ENCODE peak calls at places on chromosome 2, in nine cellular contexts. One of them, this sample, is unnamed.

GRCh38 chr2:1739961-1740713 is 4.2 kb downstream of the PXDN start:
- DNase-seq in AG04450: no peak
- DNase-seq in psoas muscle: no peak
- DNase-seq in SK-N-SH: no peak
- DNase-seq in neuronal stem cell: no peak
- DNase-seq in transverse colon: no peak
- DNase-seq in substantia nigra: no peak
- DNase-seq in lung: no peak
- DNase-seq in sigmoid colon: peak; percentile 69
- DNase-seq in this sample: no peak

GRCh38 chr2:60438136-60438535 is 115.3 kb downstream of the BCL11A start:
- DNase-seq in AG04450: no peak
- DNase-seq in psoas muscle: no peak
- DNase-seq in SK-N-SH: no peak
- DNase-seq in neuronal stem cell: no peak
- DNase-seq in transverse colon: no peak
- DNase-seq in substantia nigra: no peak
- DNase-seq in lung: no peak
- DNase-seq in sigmoid colon: no peak
- DNase-seq in this sample: no peak

GRCh38 chr2:96159084-96159830 is 14.0 kb upstream of the DUSP2 start:
- DNase-seq in AG04450: no peak
- DNase-seq in psoas muscle: no peak
- DNase-seq in SK-N-SH: no peak
- DNase-seq in neuronal stem cell: no peak
- DNase-seq in transverse colon: no peak
- DNase-seq in substantia nigra: no peak
- DNase-seq in lung: no peak
- DNase-seq in sigmoid colon: peak; percentile 45
- DNase-seq in this sample: no peak

GRCh38 chr2:147525724-147526489 is 318.9 kb upstream of the ACVR2A start:
- DNase-seq in AG04450: no peak
- DNase-seq in psoas muscle: no peak
- DNase-seq in SK-N-SH: no peak
- DNase-seq in neuronal stem cell: no peak
- DNase-seq in transverse colon: no peak
- DNase-seq in substantia nigra: no peak
- DNase-seq in lung: no peak
- DNase-seq in sigmoid colon: no peak
- DNase-seq in this sample: no peak

GRCh38 chr2:228731517-228731916 is 539.6 kb downstream of the PID1 start:
- DNase-seq in AG04450: peak; percentile 8
- DNase-seq in psoas muscle: no peak
- DNase-seq in SK-N-SH: no peak
- DNase-seq in neuronal stem cell: no peak
- DNase-seq in transverse colon: no peak
- DNase-seq in substantia nigra: no peak
- DNase-seq in lung: no peak
- DNase-seq in sigmoid colon: peak; percentile 72
- DNase-seq in this sample: no peak

GRCh38 chr2:56871641-56872040 is 687.9 kb downstream of the CCDC85A start:
- DNase-seq in AG04450: no peak
- DNase-seq in psoas muscle: no peak
- DNase-seq in SK-N-SH: no peak
- DNase-seq in neuronal stem cell: no peak
- DNase-seq in transverse colon: no peak
- DNase-seq in substantia nigra: no peak
- DNase-seq in lung: no peak
- DNase-seq in sigmoid colon: no peak
- DNase-seq in this sample: no peak

GRCh38 chr2:96955694-96956610 is 30.4 kb downstream of the FAM178B start:
- DNase-seq in AG04450: no peak
- DNase-seq in psoas muscle: peak; percentile 23
- DNase-seq in SK-N-SH: no peak
- DNase-seq in neuronal stem cell: no peak
- DNase-seq in transverse colon: peak; percentile 41
- DNase-seq in substantia nigra: no peak
- DNase-seq in lung: no peak
- DNase-seq in sigmoid colon: peak; percentile 77
- DNase-seq in this sample: no peak

GRCh38 chr2:218828477-218828778 is 3.2 kb downstream of the PRKAG3 start:
- DNase-seq in AG04450: no peak
- DNase-seq in psoas muscle: no peak
- DNase-seq in SK-N-SH: no peak
- DNase-seq in neuronal stem cell: no peak
- DNase-seq in transverse colon: no peak
- DNase-seq in substantia nigra: no peak
- DNase-seq in lung: no peak
- DNase-seq in sigmoid colon: no peak
- DNase-seq in this sample: no peak

GRCh38 chr2:235988271-235989015 is 179.7 kb downstream of the GBX2 start:
- DNase-seq in AG04450: no peak
- DNase-seq in psoas muscle: no peak
- DNase-seq in SK-N-SH: no peak
- DNase-seq in neuronal stem cell: no peak
- DNase-seq in transverse colon: no peak
- DNase-seq in substantia nigra: no peak
- DNase-seq in lung: no peak
- DNase-seq in sigmoid colon: no peak
- DNase-seq in this sample: no peak

GRCh38 chr2:132276571-132276981 is 114.8 kb upstream of the ANKRD30BL start:
- DNase-seq in AG04450: no peak
- DNase-seq in psoas muscle: no peak
- DNase-seq in SK-N-SH: no peak
- DNase-seq in neuronal stem cell: no peak
- DNase-seq in transverse colon: no peak
- DNase-seq in substantia nigra: no peak
- DNase-seq in lung: no peak
- DNase-seq in sigmoid colon: no peak
- DNase-seq in this sample: no peak

GRCh38 chr2:44301111-44301510 is 25.8 kb downstream of the SLC3A1 start:
- DNase-seq in AG04450: no peak
- DNase-seq in psoas muscle: no peak
- DNase-seq in SK-N-SH: no peak
- DNase-seq in neuronal stem cell: no peak
- DNase-seq in transverse colon: no peak
- DNase-seq in substantia nigra: no peak
- DNase-seq in lung: no peak
- DNase-seq in sigmoid colon: no peak
- DNase-seq in this sample: no peak

GRCh38 chr2:186554850-186555785 is 34.7 kb upstream of the ITGAV start:
- DNase-seq in AG04450: no peak
- DNase-seq in psoas muscle: no peak
- DNase-seq in SK-N-SH: no peak
- DNase-seq in neuronal stem cell: no peak
- DNase-seq in transverse colon: no peak
- DNase-seq in substantia nigra: no peak
- DNase-seq in lung: no peak
- DNase-seq in sigmoid colon: no peak
- DNase-seq in this sample: no peak

GRCh38 chr2:195706161-195706900 is 49.3 kb downstream of the SLC39A10 start:
- DNase-seq in AG04450: no peak
- DNase-seq in psoas muscle: no peak
- DNase-seq in SK-N-SH: no peak
- DNase-seq in neuronal stem cell: peak; percentile 24
- DNase-seq in transverse colon: no peak
- DNase-seq in substantia nigra: no peak
- DNase-seq in lung: no peak
- DNase-seq in sigmoid colon: no peak
- DNase-seq in this sample: no peak

GRCh38 chr2:98734823-98735260 is 3.9 kb upstream of the MGAT4A start:
- DNase-seq in AG04450: no peak
- DNase-seq in psoas muscle: no peak
- DNase-seq in SK-N-SH: no peak
- DNase-seq in neuronal stem cell: no peak
- DNase-seq in transverse colon: no peak
- DNase-seq in substantia nigra: no peak
- DNase-seq in lung: no peak
- DNase-seq in sigmoid colon: no peak
- DNase-seq in this sample: no peak

GRCh38 chr2:123993728-123994323 is 31.3 kb upstream of the CNTNAP5 start:
- DNase-seq in AG04450: no peak
- DNase-seq in psoas muscle: no peak
- DNase-seq in SK-N-SH: peak; percentile 16
- DNase-seq in neuronal stem cell: peak; percentile 23
- DNase-seq in transverse colon: peak; percentile 17
- DNase-seq in substantia nigra: no peak
- DNase-seq in lung: peak; percentile 31
- DNase-seq in sigmoid colon: peak; percentile 64
- DNase-seq in this sample: no peak

GRCh38 chr2:102698369-102699111 is 63.3 kb upstream of the TMEM182 start:
- DNase-seq in AG04450: no peak
- DNase-seq in psoas muscle: no peak
- DNase-seq in SK-N-SH: no peak
- DNase-seq in neuronal stem cell: no peak
- DNase-seq in transverse colon: peak; percentile 75
- DNase-seq in substantia nigra: no peak
- DNase-seq in lung: no peak
- DNase-seq in sigmoid colon: no peak
- DNase-seq in this sample: no peak

DNA sequence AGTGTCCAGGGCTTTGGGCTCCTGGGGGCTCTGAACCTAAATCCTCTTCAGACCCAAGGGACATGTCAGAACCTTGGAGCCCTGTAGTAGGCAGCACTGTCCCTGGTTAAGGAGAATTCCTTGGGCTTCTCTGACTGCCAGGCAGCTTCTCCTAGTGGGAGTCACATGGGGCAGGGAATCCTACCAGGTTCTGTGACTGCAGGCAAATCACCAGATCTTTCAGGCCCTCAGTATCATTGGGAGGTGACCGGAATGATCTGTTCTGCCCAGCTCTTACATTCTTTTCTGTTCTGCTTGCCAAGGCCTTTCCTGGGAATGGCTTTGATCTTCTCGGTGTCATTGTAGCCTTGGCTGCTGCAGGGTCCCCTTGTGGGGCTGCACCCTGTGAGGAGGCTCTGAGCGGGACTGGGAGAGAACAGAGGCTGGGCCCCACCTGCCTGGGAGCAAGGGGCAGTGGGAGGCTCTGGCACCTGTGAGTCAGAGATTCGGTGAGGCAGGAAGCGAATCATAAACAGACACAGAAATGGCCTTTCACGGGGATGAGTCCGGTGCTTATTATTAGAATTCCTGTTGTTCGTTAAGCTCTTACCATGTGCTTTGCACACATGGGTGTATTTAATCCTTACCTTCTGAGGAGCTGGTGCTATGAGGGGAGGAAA is 14.1 kb downstream of the CEP68 start:
- DNase-seq in AG04450: no peak
- DNase-seq in psoas muscle: no peak
- DNase-seq in SK-N-SH: no peak
- DNase-seq in neuronal stem cell: no peak
- DNase-seq in transverse colon: peak; percentile 64
- DNase-seq in substantia nigra: no peak
- DNase-seq in lung: no peak
- DNase-seq in sigmoid colon: no peak
- DNase-seq in this sample: no peak
- H3K27ac ChIP-seq in AG04450: peak overlapping the region; percentile 70
- H3K27ac ChIP-seq in psoas muscle: peak overlapping the region; percentile 94
- H3K27ac ChIP-seq in SK-N-SH: peak overlapping the region; percentile 72
- H3K27ac ChIP-seq in neuronal stem cell: no peak overlapping the region
- H3K27ac ChIP-seq in transverse colon: peak overlapping the region; percentile 44
- H3K27ac ChIP-seq in substantia nigra: peak overlapping the region; percentile 60
- H3K27ac ChIP-seq in lung: peak overlapping the region; percentile 70
- H3K27ac ChIP-seq in sigmoid colon: peak overlapping the region; percentile 69
- H3K27ac ChIP-seq in this sample: no peak overlapping the region

DNA sequence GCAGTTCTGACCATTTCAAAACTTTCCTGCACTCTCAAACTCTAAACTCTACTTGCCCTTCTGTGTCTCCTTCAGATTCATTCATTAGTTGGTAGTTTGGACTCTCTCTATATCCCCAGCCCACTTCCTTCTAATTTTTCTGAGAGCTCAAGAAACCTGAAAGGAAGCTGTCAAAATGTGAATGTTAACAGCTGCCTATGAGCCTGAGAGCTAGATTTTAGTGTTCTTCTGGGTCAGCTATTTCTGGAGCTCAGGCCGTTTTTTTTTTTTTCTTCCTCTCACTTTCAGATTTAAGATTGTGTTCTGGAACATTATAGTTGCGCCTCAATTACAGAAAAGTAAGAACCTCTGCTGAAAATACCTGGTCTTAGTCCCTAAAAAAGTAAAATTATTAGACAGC is 73.1 kb downstream of the RTN4 start:
- DNase-seq in AG04450: no peak
- DNase-seq in psoas muscle: no peak
- DNase-seq in SK-N-SH: no peak
- DNase-seq in neuronal stem cell: no peak
- DNase-seq in transverse colon: no peak
- DNase-seq in substantia nigra: no peak
- DNase-seq in lung: no peak
- DNase-seq in sigmoid colon: no peak
- DNase-seq in this sample: no peak
- H3K27ac ChIP-seq in AG04450: no peak overlapping the region
- H3K27ac ChIP-seq in psoas muscle: peak overlapping the region; percentile 95
- H3K27ac ChIP-seq in SK-N-SH: no peak overlapping the region
- H3K27ac ChIP-seq in neuronal stem cell: no peak overlapping the region
- H3K27ac ChIP-seq in transverse colon: peak overlapping the region; percentile 0
- H3K27ac ChIP-seq in substantia nigra: no peak overlapping the region
- H3K27ac ChIP-seq in lung: no peak overlapping the region
- H3K27ac ChIP-seq in sigmoid colon: peak overlapping the region; percentile 64
- H3K27ac ChIP-seq in this sample: no peak overlapping the region

DNA sequence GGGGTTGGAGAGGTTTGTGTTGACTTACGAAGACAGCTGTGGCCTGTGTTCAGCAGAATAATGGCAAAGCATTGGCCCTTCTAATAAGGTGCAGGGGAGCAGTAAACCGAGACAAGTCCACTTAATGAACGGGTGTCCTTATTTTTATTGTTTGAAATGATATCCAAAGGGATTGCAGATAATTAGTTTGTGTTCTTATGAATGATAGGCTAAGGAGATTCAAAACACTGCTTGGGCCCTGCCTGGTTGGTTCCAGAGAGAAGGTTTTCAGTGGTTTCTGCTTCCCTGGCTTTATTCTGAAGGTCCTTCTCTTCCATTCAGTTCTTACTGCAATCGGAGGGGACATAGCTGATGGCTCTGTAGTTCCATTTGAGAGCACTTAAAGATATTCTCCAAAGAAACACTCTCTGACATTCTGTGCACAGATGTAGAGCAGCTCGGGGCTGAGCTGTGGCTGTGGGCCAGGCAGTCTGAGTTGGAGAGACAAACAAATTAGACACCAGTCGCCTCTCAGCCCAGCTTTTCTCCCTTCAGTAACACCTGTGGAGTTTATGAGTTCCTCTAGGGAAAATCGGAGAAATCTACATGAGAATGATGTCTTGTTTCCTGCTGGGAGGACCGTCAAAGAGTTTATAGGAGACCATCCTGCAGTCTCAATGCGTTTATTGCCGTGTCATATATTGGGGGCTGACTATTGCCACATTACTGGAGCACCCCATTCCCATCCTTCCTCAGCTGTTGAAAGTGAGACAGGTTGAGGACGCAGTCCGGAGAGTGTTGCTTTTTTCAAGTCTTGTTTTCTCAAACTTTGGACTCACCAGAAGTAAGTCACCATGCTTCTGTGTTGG is 6.5 kb downstream of the GREB1 start:
- DNase-seq in AG04450: no peak
- DNase-seq in psoas muscle: no peak
- DNase-seq in SK-N-SH: no peak
- DNase-seq in neuronal stem cell: no peak
- DNase-seq in transverse colon: no peak
- DNase-seq in substantia nigra: no peak
- DNase-seq in lung: no peak
- DNase-seq in sigmoid colon: no peak
- DNase-seq in this sample: no peak
- H3K27ac ChIP-seq in AG04450: no peak overlapping the region
- H3K27ac ChIP-seq in psoas muscle: peak overlapping the region; percentile 53
- H3K27ac ChIP-seq in SK-N-SH: no peak overlapping the region
- H3K27ac ChIP-seq in neuronal stem cell: no peak overlapping the region
- H3K27ac ChIP-seq in transverse colon: no peak overlapping the region
- H3K27ac ChIP-seq in substantia nigra: peak overlapping the region; percentile 51
- H3K27ac ChIP-seq in lung: no peak overlapping the region
- H3K27ac ChIP-seq in sigmoid colon: no peak overlapping the region
- H3K27ac ChIP-seq in this sample: no peak overlapping the region

GRCh38 chr2:105776560-105776928 is 31.8 kb downstream of the NCK2 start:
- DNase-seq in AG04450: no peak
- DNase-seq in psoas muscle: no peak
- DNase-seq in SK-N-SH: no peak
- DNase-seq in neuronal stem cell: no peak
- DNase-seq in transverse colon: no peak
- DNase-seq in substantia nigra: no peak
- DNase-seq in lung: no peak
- DNase-seq in sigmoid colon: no peak
- DNase-seq in this sample: no peak
- H3K27ac ChIP-seq in AG04450: no peak overlapping the region
- H3K27ac ChIP-seq in psoas muscle: peak overlapping the region; percentile 61
- H3K27ac ChIP-seq in SK-N-SH: no peak overlapping the region
- H3K27ac ChIP-seq in neuronal stem cell: no peak overlapping the region
- H3K27ac ChIP-seq in transverse colon: peak overlapping the region; percentile 16
- H3K27ac ChIP-seq in substantia nigra: no peak overlapping the region
- H3K27ac ChIP-seq in lung: peak overlapping the region; percentile 9
- H3K27ac ChIP-seq in sigmoid colon: no peak overlapping the region
- H3K27ac ChIP-seq in this sample: peak overlapping the region; percentile 66

This sample was measured in HL-60.